ENCODE peak calls at places on chromosomes 4 and X, in six cellular contexts. One of them, this sample, is unnamed.

GRCh38 chr4:40630335-40631021 is 814 bp upstream of the RBM47 start:
- DNase-seq in ELR: no peak
- DNase-seq in fibroblast of mammary gland: no peak
- DNase-seq in T-helper 1 cell: no peak
- DNase-seq in mammary epithelial cell: no peak
- DNase-seq in glutamatergic neuron: peak; percentile 38
- DNase-seq in this sample: peak; percentile 71

GRCh38 chr4:110540606-110541440 is 64.9 kb downstream of the ENPEP start:
- DNase-seq in T-helper 1 cell: no peak
- DNase-seq in ELR: peak; percentile 91
- DNase-seq in glutamatergic neuron: no peak
- DNase-seq in fibroblast of mammary gland: peak; percentile 93
- DNase-seq in mammary epithelial cell: peak; percentile 85
- DNase-seq in this sample: peak; percentile 99

GRCh38 chr4:47315346-47315745 is 148.2 kb downstream of the COMMD8 start:
- DNase-seq in glutamatergic neuron: no peak
- DNase-seq in T-helper 1 cell: no peak
- DNase-seq in mammary epithelial cell: peak; percentile 45
- DNase-seq in fibroblast of mammary gland: peak; percentile 72
- DNase-seq in ELR: peak; percentile 74
- DNase-seq in this sample: peak; percentile 84

GRCh38 chrX:132488092-132488749 is 617 bp downstream of the MBNL3 start:
- DNase-seq in glutamatergic neuron: no peak
- DNase-seq in T-helper 1 cell: no peak
- DNase-seq in ELR: peak; percentile 18
- DNase-seq in fibroblast of mammary gland: peak; percentile 42
- DNase-seq in mammary epithelial cell: peak; percentile 33
- DNase-seq in this sample: peak; percentile 50

GRCh38 chrX:112631892-112632291 is 47.8 kb downstream of the LHFPL1 start:
- DNase-seq in glutamatergic neuron: no peak
- DNase-seq in mammary epithelial cell: no peak
- DNase-seq in T-helper 1 cell: no peak
- DNase-seq in fibroblast of mammary gland: no peak
- DNase-seq in ELR: no peak
- DNase-seq in this sample: no peak

GRCh38 chr4:142095886-142096605 is 459.7 kb downstream of the IL15 start:
- DNase-seq in ELR: peak; percentile 96
- DNase-seq in mammary epithelial cell: peak; percentile 89
- DNase-seq in T-helper 1 cell: no peak
- DNase-seq in fibroblast of mammary gland: peak; percentile 97
- DNase-seq in glutamatergic neuron: no peak
- DNase-seq in this sample: peak; percentile 92

GRCh38 chr4:6663596-6664393 is 23.3 kb downstream of the MRFAP1 start:
- DNase-seq in glutamatergic neuron: no peak
- DNase-seq in T-helper 1 cell: no peak
- DNase-seq in mammary epithelial cell: no peak
- DNase-seq in fibroblast of mammary gland: no peak
- DNase-seq in ELR: no peak
- DNase-seq in this sample: no peak

GRCh38 chr4:36054750-36055467 is 189.4 kb downstream of the ARAP2 start:
- DNase-seq in glutamatergic neuron: no peak
- DNase-seq in ELR: peak; percentile 42
- DNase-seq in mammary epithelial cell: peak; percentile 27
- DNase-seq in T-helper 1 cell: no peak
- DNase-seq in fibroblast of mammary gland: no peak
- DNase-seq in this sample: no peak

GRCh38 chr4:25862411-25863346 is at the start of gene SEL1L3:
- DNase-seq in fibroblast of mammary gland: no peak
- DNase-seq in glutamatergic neuron: peak; percentile 59
- DNase-seq in T-helper 1 cell: peak; percentile 45
- DNase-seq in ELR: no peak
- DNase-seq in mammary epithelial cell: no peak
- DNase-seq in this sample: no peak

GRCh38 chrX:74636749-74637314 is 22.4 kb upstream of the RLIM start:
- DNase-seq in mammary epithelial cell: no peak
- DNase-seq in fibroblast of mammary gland: no peak
- DNase-seq in ELR: no peak
- DNase-seq in glutamatergic neuron: no peak
- DNase-seq in T-helper 1 cell: no peak
- DNase-seq in this sample: peak; percentile 12

GRCh38 chrX:100687128-100687527 is 43.1 kb downstream of the SRPX2 start:
- DNase-seq in T-helper 1 cell: no peak
- DNase-seq in mammary epithelial cell: no peak
- DNase-seq in fibroblast of mammary gland: no peak
- DNase-seq in ELR: no peak
- DNase-seq in glutamatergic neuron: no peak
- DNase-seq in this sample: no peak

GRCh38 chr4:86977621-86978184 is 42.9 kb downstream of the AFF1 start:
- DNase-seq in fibroblast of mammary gland: peak; percentile 86
- DNase-seq in mammary epithelial cell: peak; percentile 99
- DNase-seq in T-helper 1 cell: no peak
- DNase-seq in glutamatergic neuron: no peak
- DNase-seq in ELR: peak; percentile 65
- DNase-seq in this sample: peak; percentile 99

GRCh38 chr4:69546121-69546520 is 50.4 kb upstream of the UGT2B4 start:
- DNase-seq in T-helper 1 cell: no peak
- DNase-seq in fibroblast of mammary gland: peak; percentile 0
- DNase-seq in mammary epithelial cell: peak; percentile 30
- DNase-seq in glutamatergic neuron: no peak
- DNase-seq in ELR: peak; percentile 3
- DNase-seq in this sample: peak; percentile 41

GRCh38 chr4:185874516-185875230 is 62.7 kb upstream of the SORBS2 start:
- DNase-seq in glutamatergic neuron: no peak
- DNase-seq in mammary epithelial cell: peak; percentile 65
- DNase-seq in T-helper 1 cell: no peak
- DNase-seq in fibroblast of mammary gland: peak; percentile 68
- DNase-seq in ELR: peak; percentile 51
- DNase-seq in this sample: peak; percentile 86